ENCODE peak calls at places on chromosomes 16 and 17, in ten cellular contexts. One of them, this sample, is unnamed.

GRCh38 chr17:64658931-64659330 is 3.2 kb downstream of the SMURF2 start:
- DNase-seq in lung: no peak
- DNase-seq in AG04450: no peak
- DNase-seq in mucosa of descending colon: no peak
- DNase-seq in esophagus squamous epithelium: no peak
- DNase-seq in colonic mucosa: no peak
- DNase-seq in mammary epithelial cell: peak
- DNase-seq in IMR-90: peak
- DNase-seq in left ventricle myocardium inferior: no peak
- DNase-seq in A549: no peak
- DNase-seq in this sample: no peak

GRCh38 chr17:69471406-69471805 is 56.9 kb downstream of the MAP2K6 start:
- DNase-seq in lung: no peak
- DNase-seq in AG04450: no peak
- DNase-seq in mucosa of descending colon: no peak
- DNase-seq in esophagus squamous epithelium: no peak
- DNase-seq in colonic mucosa: no peak
- DNase-seq in mammary epithelial cell: no peak
- DNase-seq in IMR-90: no peak
- DNase-seq in left ventricle myocardium inferior: no peak
- DNase-seq in A549: no peak
- DNase-seq in this sample: no peak

GRCh38 chr16:78045865-78046581 is 23.7 kb downstream of the CLEC3A start:
- DNase-seq in lung: peak
- DNase-seq in AG04450: peak
- DNase-seq in mucosa of descending colon: peak
- DNase-seq in esophagus squamous epithelium: no peak
- DNase-seq in colonic mucosa: peak
- DNase-seq in mammary epithelial cell: peak
- DNase-seq in IMR-90: peak
- DNase-seq in left ventricle myocardium inferior: peak
- DNase-seq in A549: peak
- DNase-seq in this sample: peak

GRCh38 chr17:44070455-44071197 is at the start of gene G6PC3:
- DNase-seq in lung: peak
- DNase-seq in AG04450: peak
- DNase-seq in mucosa of descending colon: peak
- DNase-seq in esophagus squamous epithelium: peak
- DNase-seq in colonic mucosa: peak
- DNase-seq in mammary epithelial cell: peak
- DNase-seq in IMR-90: peak
- DNase-seq in left ventricle myocardium inferior: peak
- DNase-seq in A549: peak
- DNase-seq in this sample: peak

GRCh38 chr17:68033636-68034451 is 1.7 kb upstream of the KPNA2 start:
- DNase-seq in lung: no peak
- DNase-seq in AG04450: no peak
- DNase-seq in mucosa of descending colon: no peak
- DNase-seq in esophagus squamous epithelium: no peak
- DNase-seq in colonic mucosa: no peak
- DNase-seq in mammary epithelial cell: no peak
- DNase-seq in IMR-90: peak
- DNase-seq in left ventricle myocardium inferior: no peak
- DNase-seq in A549: peak
- DNase-seq in this sample: no peak

GRCh38 chr17:61416540-61417363 is 17.1 kb downstream of the TBX2 start:
- DNase-seq in lung: peak
- DNase-seq in AG04450: no peak
- DNase-seq in mucosa of descending colon: peak
- DNase-seq in esophagus squamous epithelium: no peak
- DNase-seq in colonic mucosa: peak
- DNase-seq in mammary epithelial cell: peak
- DNase-seq in IMR-90: peak
- DNase-seq in left ventricle myocardium inferior: peak
- DNase-seq in A549: peak
- DNase-seq in this sample: peak

GRCh38 chr17:47700471-47701449 is 6.8 kb downstream of the TBKBP1 start:
- DNase-seq in lung: no peak
- DNase-seq in AG04450: no peak
- DNase-seq in mucosa of descending colon: peak
- DNase-seq in esophagus squamous epithelium: no peak
- DNase-seq in colonic mucosa: no peak
- DNase-seq in mammary epithelial cell: no peak
- DNase-seq in IMR-90: no peak
- DNase-seq in left ventricle myocardium inferior: no peak
- DNase-seq in A549: no peak
- DNase-seq in this sample: no peak

GRCh38 chr16:68596266-68596665 is 48.8 kb upstream of the CDH3 start:
- DNase-seq in lung: no peak
- DNase-seq in AG04450: no peak
- DNase-seq in mucosa of descending colon: no peak
- DNase-seq in esophagus squamous epithelium: no peak
- DNase-seq in colonic mucosa: no peak
- DNase-seq in mammary epithelial cell: no peak
- DNase-seq in IMR-90: no peak
- DNase-seq in left ventricle myocardium inferior: no peak
- DNase-seq in A549: no peak
- DNase-seq in this sample: no peak

GRCh38 chr17:55446581-55447205 is 25.1 kb upstream of the MMD start:
- DNase-seq in lung: no peak
- DNase-seq in AG04450: no peak
- DNase-seq in mucosa of descending colon: no peak
- DNase-seq in esophagus squamous epithelium: no peak
- DNase-seq in colonic mucosa: no peak
- DNase-seq in mammary epithelial cell: no peak
- DNase-seq in IMR-90: no peak
- DNase-seq in left ventricle myocardium inferior: no peak
- DNase-seq in A549: no peak
- DNase-seq in this sample: no peak

GRCh38 chr16:87778476-87778829 is 12.7 kb upstream of the KLHDC4 start:
- DNase-seq in lung: no peak
- DNase-seq in AG04450: no peak
- DNase-seq in mucosa of descending colon: no peak
- DNase-seq in esophagus squamous epithelium: no peak
- DNase-seq in colonic mucosa: no peak
- DNase-seq in mammary epithelial cell: no peak
- DNase-seq in IMR-90: no peak
- DNase-seq in left ventricle myocardium inferior: no peak
- DNase-seq in A549: no peak
- DNase-seq in this sample: no peak

GRCh38 chr16:82016964-82017363 is 5.7 kb upstream of the SDR42E1 start:
- DNase-seq in lung: no peak
- DNase-seq in AG04450: no peak
- DNase-seq in mucosa of descending colon: no peak
- DNase-seq in esophagus squamous epithelium: no peak
- DNase-seq in colonic mucosa: no peak
- DNase-seq in mammary epithelial cell: no peak
- DNase-seq in IMR-90: no peak
- DNase-seq in left ventricle myocardium inferior: no peak
- DNase-seq in A549: no peak
- DNase-seq in this sample: no peak

GRCh38 chr16:57663436-57663835 is 4.7 kb upstream of the ADGRG3 start:
- DNase-seq in lung: no peak
- DNase-seq in AG04450: no peak
- DNase-seq in mucosa of descending colon: no peak
- DNase-seq in esophagus squamous epithelium: no peak
- DNase-seq in colonic mucosa: no peak
- DNase-seq in mammary epithelial cell: no peak
- DNase-seq in IMR-90: no peak
- DNase-seq in left ventricle myocardium inferior: no peak
- DNase-seq in A549: no peak
- DNase-seq in this sample: no peak

GRCh38 chr17:38572665-38573365 is 32.9 kb downstream of the SRCIN1 start:
- DNase-seq in lung: no peak
- DNase-seq in AG04450: no peak
- DNase-seq in mucosa of descending colon: no peak
- DNase-seq in esophagus squamous epithelium: no peak
- DNase-seq in colonic mucosa: no peak
- DNase-seq in mammary epithelial cell: no peak
- DNase-seq in IMR-90: no peak
- DNase-seq in left ventricle myocardium inferior: no peak
- DNase-seq in A549: peak
- DNase-seq in this sample: no peak

GRCh38 chr16:57306676-57307341 is 22.3 kb upstream of the PLLP start:
- DNase-seq in lung: no peak
- DNase-seq in AG04450: no peak
- DNase-seq in mucosa of descending colon: no peak
- DNase-seq in esophagus squamous epithelium: no peak
- DNase-seq in colonic mucosa: no peak
- DNase-seq in mammary epithelial cell: no peak
- DNase-seq in IMR-90: no peak
- DNase-seq in left ventricle myocardium inferior: no peak
- DNase-seq in A549: no peak
- DNase-seq in this sample: no peak

GRCh38 chr17:68570531-68570930 is 30.6 kb downstream of the FAM20A start:
- DNase-seq in lung: no peak
- DNase-seq in AG04450: no peak
- DNase-seq in mucosa of descending colon: no peak
- DNase-seq in esophagus squamous epithelium: no peak
- DNase-seq in colonic mucosa: no peak
- DNase-seq in mammary epithelial cell: no peak
- DNase-seq in IMR-90: no peak
- DNase-seq in left ventricle myocardium inferior: no peak
- DNase-seq in A549: no peak
- DNase-seq in this sample: no peak

GRCh38 chr17:30363715-30364202 is 15.0 kb upstream of the CPD start:
- DNase-seq in lung: peak
- DNase-seq in AG04450: peak
- DNase-seq in mucosa of descending colon: peak
- DNase-seq in esophagus squamous epithelium: no peak
- DNase-seq in colonic mucosa: no peak
- DNase-seq in mammary epithelial cell: peak
- DNase-seq in IMR-90: peak
- DNase-seq in left ventricle myocardium inferior: no peak
- DNase-seq in A549: no peak
- DNase-seq in this sample: no peak

DNA sequence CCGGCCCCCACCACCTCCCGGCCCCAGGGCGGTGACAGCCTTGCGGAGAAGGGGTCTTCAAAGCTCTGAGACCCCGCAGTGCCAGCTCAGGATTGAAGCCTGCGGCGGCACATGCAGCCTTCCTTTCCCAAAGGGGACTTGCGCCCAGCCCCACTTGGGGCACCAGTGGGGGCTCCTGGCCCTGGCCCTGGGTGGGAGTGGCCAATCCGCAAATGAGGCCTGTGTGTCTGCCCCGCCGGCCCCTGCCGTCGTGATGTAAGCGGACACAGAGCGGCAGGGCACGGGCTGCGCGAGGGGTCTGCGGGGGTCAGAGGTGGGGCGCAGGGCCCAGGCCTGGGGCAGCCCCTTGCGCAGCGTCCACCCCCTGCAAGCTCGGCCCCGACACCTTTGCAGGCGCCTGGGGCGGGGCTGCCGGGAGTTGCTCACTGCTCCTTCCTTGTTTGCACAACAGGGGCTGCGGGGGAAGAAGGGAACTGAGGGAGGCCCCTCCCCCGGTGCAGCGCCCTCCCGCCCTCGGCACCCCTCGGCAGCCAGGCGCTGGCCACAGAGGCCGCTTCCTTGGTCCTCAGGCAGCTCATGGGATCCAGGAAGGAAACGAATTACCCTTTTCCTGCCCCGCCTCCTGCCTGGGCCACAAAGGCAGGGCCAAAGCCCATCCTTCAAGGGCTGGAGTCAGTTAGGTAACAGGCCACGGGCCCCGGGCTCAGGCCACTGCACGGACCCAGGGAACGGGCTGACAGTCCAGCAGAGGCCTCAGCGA is 2.9 kb downstream of the SLC16A3 start:
- DNase-seq in lung: peak
- DNase-seq in AG04450: no peak
- DNase-seq in mucosa of descending colon: peak
- DNase-seq in esophagus squamous epithelium: no peak
- DNase-seq in colonic mucosa: peak
- DNase-seq in mammary epithelial cell: no peak
- DNase-seq in IMR-90: peak
- DNase-seq in left ventricle myocardium inferior: peak
- DNase-seq in A549: peak
- DNase-seq in this sample: peak
- H3K4me3 ChIP-seq in lung: peak
- H3K4me3 ChIP-seq in AG04450: peak
- H3K4me3 ChIP-seq in mucosa of descending colon: peak
- H3K4me3 ChIP-seq in esophagus squamous epithelium: peak
- H3K4me3 ChIP-seq in colonic mucosa: peak
- H3K4me3 ChIP-seq in mammary epithelial cell: peak
- H3K4me3 ChIP-seq in IMR-90: peak
- H3K4me3 ChIP-seq in left ventricle myocardium inferior: peak
- H3K4me3 ChIP-seq in A549: peak
- H3K4me3 ChIP-seq in this sample: peak

GRCh38 chr17:37413875-37414519 is 7.3 kb downstream of the TADA2A start:
- DNase-seq in lung: no peak
- DNase-seq in AG04450: no peak
- DNase-seq in mucosa of descending colon: no peak
- DNase-seq in esophagus squamous epithelium: no peak
- DNase-seq in colonic mucosa: no peak
- DNase-seq in mammary epithelial cell: no peak
- DNase-seq in IMR-90: peak
- DNase-seq in left ventricle myocardium inferior: no peak
- DNase-seq in A549: no peak
- DNase-seq in this sample: no peak
- TF ChIP-seq CTCF in lung: no peak
- TF ChIP-seq CTCF in AG04450: peak
- TF ChIP-seq CTCF in mucosa of descending colon: no peak
- TF ChIP-seq CTCF in esophagus squamous epithelium: no peak
- TF ChIP-seq CTCF in colonic mucosa: no peak
- TF ChIP-seq CTCF in mammary epithelial cell: peak
- TF ChIP-seq CTCF in IMR-90: peak
- TF ChIP-seq CTCF in left ventricle myocardium inferior: no peak
- TF ChIP-seq CTCF in A549: peak
- TF ChIP-seq CTCF in this sample: no peak

GRCh38 chr17:50559674-50560184 is 786 bp upstream of the CACNA1G start:
- DNase-seq in lung: no peak
- DNase-seq in AG04450: no peak
- DNase-seq in mucosa of descending colon: peak
- DNase-seq in esophagus squamous epithelium: no peak
- DNase-seq in colonic mucosa: peak
- DNase-seq in mammary epithelial cell: peak
- DNase-seq in IMR-90: peak
- DNase-seq in left ventricle myocardium inferior: peak
- DNase-seq in A549: peak
- DNase-seq in this sample: no peak
- H3K4me3 ChIP-seq in lung: no peak
- H3K4me3 ChIP-seq in AG04450: peak
- H3K4me3 ChIP-seq in mucosa of descending colon: no peak
- H3K4me3 ChIP-seq in esophagus squamous epithelium: peak
- H3K4me3 ChIP-seq in colonic mucosa: peak
- H3K4me3 ChIP-seq in mammary epithelial cell: peak
- H3K4me3 ChIP-seq in IMR-90: peak
- H3K4me3 ChIP-seq in left ventricle myocardium inferior: peak
- H3K4me3 ChIP-seq in A549: peak
- H3K4me3 ChIP-seq in this sample: peak

DNA sequence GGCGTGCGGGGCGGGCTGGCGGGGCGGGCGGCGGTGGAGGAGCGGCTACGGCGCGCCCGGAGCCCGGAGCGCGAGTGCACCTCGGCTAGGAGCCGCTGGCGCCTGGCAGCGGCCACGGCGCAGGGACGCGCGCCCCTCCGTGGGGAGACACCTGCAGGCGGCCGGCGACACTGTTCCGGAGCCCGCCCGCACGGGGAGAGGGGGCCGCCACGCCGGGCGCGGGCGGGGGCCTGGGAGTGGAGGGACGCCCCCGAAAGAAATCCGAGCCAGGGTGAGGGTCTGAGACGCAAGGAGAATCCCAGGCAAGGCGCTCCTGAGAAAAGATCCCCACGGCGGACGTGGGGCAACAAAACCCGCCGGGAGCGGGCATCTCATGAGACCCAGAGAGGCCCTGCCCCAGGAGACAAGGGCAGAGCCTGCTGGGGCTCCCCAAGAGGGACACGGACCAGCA is at the start of gene GSG1L:
- DNase-seq in lung: no peak
- DNase-seq in AG04450: no peak
- DNase-seq in mucosa of descending colon: no peak
- DNase-seq in esophagus squamous epithelium: no peak
- DNase-seq in colonic mucosa: no peak
- DNase-seq in mammary epithelial cell: no peak
- DNase-seq in IMR-90: no peak
- DNase-seq in left ventricle myocardium inferior: no peak
- DNase-seq in A549: no peak
- DNase-seq in this sample: no peak
- TF ChIP-seq CTCF in lung: no peak
- TF ChIP-seq CTCF in AG04450: no peak
- TF ChIP-seq CTCF in mucosa of descending colon: no peak
- TF ChIP-seq CTCF in esophagus squamous epithelium: no peak
- TF ChIP-seq CTCF in colonic mucosa: no peak
- TF ChIP-seq CTCF in mammary epithelial cell: no peak
- TF ChIP-seq CTCF in IMR-90: peak
- TF ChIP-seq CTCF in left ventricle myocardium inferior: peak
- TF ChIP-seq CTCF in A549: peak
- TF ChIP-seq CTCF in this sample: no peak